ENCODE peak calls at places on chromosomes 12 and 14, in four cellular contexts. P is K562, B is H1, D is GM12878. A is an unnamed sample.

GRCh38 chr12:122839907-122840554 is 4.8 kb downstream of the HIP1R start:
- DNase-seq in D (no peak), B (no peak), P (no peak), A (no peak)

GRCh38 chr14:39665084-39665483 is 232.9 kb upstream of the FBXO33 start:
- DNase-seq in B (no peak), D (no peak), P (no peak), A (no peak)

GRCh38 chr12:132062481-132062880 is 81.6 kb downstream of the DDX51 start:
- DNase-seq in D (no peak), B (no peak), P (no peak), A (no peak)

GRCh38 chr14:47675489-47676300 is at the start of gene MDGA2:
- DNase-seq in D (no peak), P (no peak), B (peak), A (no peak)

GRCh38 chr12:89373772-89374572 is 21.7 kb upstream of the DUSP6 start:
- DNase-seq in B (no peak), D (no peak), P (no peak), A (no peak)

GRCh38 chr12:106840217-106840616 is 65.7 kb downstream of the RIC8B start:
- DNase-seq in B (no peak), D (no peak), P (peak), A (peak)

GRCh38 chr12:93802698-93803097 is 125.5 kb downstream of the CRADD start:
- DNase-seq in P (no peak), B (no peak), D (no peak), A (no peak)

GRCh38 chr12:65229441-65229840 is 49.0 kb upstream of the MSRB3 start:
- DNase-seq in B (no peak), D (no peak), P (no peak), A (no peak)

GRCh38 chr12:91819132-91819447 is 326.6 kb downstream of the BTG1 start:
- DNase-seq in B (no peak), D (no peak), P (no peak), A (no peak)

GRCh38 chr14:105582639-105583038 is 56.3 kb downstream of the TMEM121 start:
- DNase-seq in D (no peak), P (no peak), B (no peak), A (peak)

GRCh38 chr12:119375619-119376018 is 41.1 kb downstream of the CCDC60 start:
- DNase-seq in D (peak), P (no peak), B (no peak), A (no peak)

GRCh38 chr14:91225025-91225424 is 19.5 kb downstream of the GPR68 start:
- DNase-seq in P (no peak), B (no peak), D (no peak), A (no peak)
- TF ChIP-seq EP300 in P (no peak), B (no peak), D (no peak), A (no peak)

GRCh38 chr12:114163766-114164165 is 197.6 kb upstream of the RBM19 start:
- DNase-seq in P (no peak), B (no peak), D (no peak), A (peak)
- TF ChIP-seq CBX5 in P (no peak), B (no peak), D (no peak), A (no peak)

GRCh38 chr12:52921488-52922165 is 16.8 kb upstream of the KRT8 start:
- DNase-seq in B (no peak), P (no peak), D (no peak), A (no peak)

GRCh38 chr12:52927964-52928363 is 21.0 kb upstream of the KRT18 start:
- DNase-seq in B (no peak), D (no peak), P (peak), A (no peak)

GRCh38 chr12:52926596-52927241 is 21.8 kb upstream of the KRT8 start:
- DNase-seq in B (no peak), D (no peak), P (peak), A (no peak)

GRCh38 chr12:52925717-52926595 is 21.1 kb upstream of the KRT8 start:
- DNase-seq in D (no peak), B (no peak), P (peak), A (peak)

DNA sequence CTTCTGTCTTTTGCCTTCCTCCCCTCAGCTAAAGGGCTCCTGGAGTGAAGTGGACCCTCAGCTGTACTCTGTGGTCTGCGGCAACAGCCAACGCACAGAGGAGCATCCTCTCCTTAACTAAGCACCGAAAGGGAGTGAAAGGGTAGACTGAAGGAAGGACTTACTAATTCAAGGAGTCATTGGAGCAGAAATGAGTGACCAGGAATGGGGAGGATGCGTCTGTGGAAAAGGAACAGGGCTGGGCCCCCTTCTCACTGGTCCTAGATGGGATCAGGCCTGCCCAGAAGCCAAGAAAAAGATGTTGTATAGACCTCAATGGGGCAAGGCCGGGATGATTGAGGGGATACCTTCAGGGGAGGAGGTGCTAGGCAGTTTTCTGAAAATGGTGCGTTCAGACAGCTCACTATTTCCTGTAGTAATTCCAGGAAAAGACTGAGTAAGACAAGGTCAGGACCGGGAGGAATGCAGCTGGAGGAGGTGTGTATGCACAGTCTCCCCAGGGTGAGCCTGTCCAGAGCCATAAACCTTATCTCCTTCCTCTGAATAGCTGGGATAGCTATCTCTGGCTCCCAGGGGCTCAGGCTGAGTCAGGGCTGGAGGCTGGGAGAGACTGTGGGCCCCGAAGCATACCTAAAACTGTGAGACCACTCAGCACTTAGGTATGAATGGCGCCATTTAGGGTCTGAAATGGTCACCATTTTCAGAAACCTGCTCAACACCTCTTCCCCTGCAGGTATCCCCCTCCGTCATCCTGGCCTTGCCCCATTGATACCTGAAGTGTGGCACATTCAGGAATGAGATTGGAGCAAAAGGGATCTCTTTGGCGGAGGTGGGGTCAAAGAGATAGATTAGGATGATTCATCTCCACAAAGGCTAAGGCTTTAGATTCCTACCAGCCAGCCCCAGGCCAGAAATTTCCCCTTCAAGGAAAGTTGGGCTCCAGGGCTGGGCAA is 20.2 kb upstream of the KRT8 start:
- DNase-seq in D (no peak), B (no peak), P (peak), A (peak)
- TF ChIP-seq EP300 in D (no peak), B (no peak), P (peak), A (no peak)

GRCh38 chr14:50955373-50956043 is 11.2 kb upstream of the PYGL start:
- DNase-seq in P (peak), D (no peak), B (no peak), A (peak)
- TF ChIP-seq CBX5 in P (no peak), D (no peak), B (no peak), A (no peak)

GRCh38 chr12:116964004-116964739 is 53.4 kb downstream of the FBXW8 start:
- DNase-seq in B (no peak), P (no peak), D (no peak), A (no peak)
- TF ChIP-seq EP300 in B (no peak), P (no peak), D (no peak), A (no peak)

A was measured in HepG2.